ENCODE peak calls at places on chromosomes 2 and 18, in four cellular contexts. One of them, this sample, is unnamed. For H3K4me1, the result is how much of the 10 kb centered on the place peaks cover.

GRCh38 chr2:163626208-163626607 is 109.6 kb downstream of the FIGN start:
- DNase-seq in body of pancreas: no peak
- DNase-seq in CD4-positive, alpha-beta memory T cell: no peak
- DNase-seq in OCI-LY7: no peak
- DNase-seq in this sample: no peak

GRCh38 chr2:29878898-29879297 is 42.5 kb downstream of the ALK start:
- DNase-seq in body of pancreas: no peak
- DNase-seq in CD4-positive, alpha-beta memory T cell: no peak
- DNase-seq in OCI-LY7: no peak
- DNase-seq in this sample: no peak

GRCh38 chr18:31652355-31652754 is 32.0 kb downstream of the B4GALT6 start:
- DNase-seq in body of pancreas: no peak
- DNase-seq in CD4-positive, alpha-beta memory T cell: no peak
- DNase-seq in OCI-LY7: no peak
- DNase-seq in this sample: no peak

GRCh38 chr18:12868576-12868975 is 15.5 kb downstream of the PTPN2 start:
- DNase-seq in body of pancreas: no peak
- DNase-seq in CD4-positive, alpha-beta memory T cell: no peak
- DNase-seq in OCI-LY7: no peak
- DNase-seq in this sample: no peak

GRCh38 chr2:205868054-205868453 is 185.8 kb downstream of the NRP2 start:
- DNase-seq in body of pancreas: no peak
- DNase-seq in CD4-positive, alpha-beta memory T cell: no peak
- DNase-seq in OCI-LY7: no peak
- DNase-seq in this sample: no peak

GRCh38 chr18:72742002-72742401 is 125.8 kb downstream of the NETO1 start:
- DNase-seq in body of pancreas: no peak
- DNase-seq in CD4-positive, alpha-beta memory T cell: no peak
- DNase-seq in OCI-LY7: no peak
- DNase-seq in this sample: no peak

GRCh38 chr18:69659142-69659651 is 258.5 kb downstream of the DOK6 start:
- DNase-seq in body of pancreas: no peak
- DNase-seq in CD4-positive, alpha-beta memory T cell: no peak
- DNase-seq in OCI-LY7: no peak
- DNase-seq in this sample: no peak

GRCh38 chr18:13548944-13549878 is 177.1 kb downstream of the FAM210A start:
- DNase-seq in body of pancreas: no peak
- DNase-seq in CD4-positive, alpha-beta memory T cell: no peak
- DNase-seq in OCI-LY7: peak
- DNase-seq in this sample: peak

GRCh38 chr2:228545041-228545440 is 363.6 kb upstream of the SPHKAP start:
- DNase-seq in body of pancreas: no peak
- DNase-seq in CD4-positive, alpha-beta memory T cell: no peak
- DNase-seq in OCI-LY7: no peak
- DNase-seq in this sample: no peak

GRCh38 chr2:22787745-22788144 is 597.2 kb upstream of the KLHL29 start:
- DNase-seq in body of pancreas: no peak
- DNase-seq in CD4-positive, alpha-beta memory T cell: no peak
- DNase-seq in OCI-LY7: no peak
- DNase-seq in this sample: no peak

GRCh38 chr2:3465328-3465727 is 54.0 kb downstream of the ADI1 start:
- DNase-seq in body of pancreas: no peak
- DNase-seq in CD4-positive, alpha-beta memory T cell: no peak
- DNase-seq in OCI-LY7: no peak
- DNase-seq in this sample: no peak

GRCh38 chr18:73975266-73975665 is 172.4 kb downstream of the FBXO15 start:
- DNase-seq in body of pancreas: no peak
- DNase-seq in CD4-positive, alpha-beta memory T cell: no peak
- DNase-seq in OCI-LY7: no peak
- DNase-seq in this sample: no peak

GRCh38 chr2:225354281-225354774 is 45.2 kb upstream of the NYAP2 start:
- DNase-seq in body of pancreas: no peak
- DNase-seq in CD4-positive, alpha-beta memory T cell: no peak
- DNase-seq in OCI-LY7: no peak
- DNase-seq in this sample: no peak

GRCh38 chr18:79766308-79766707 is 31.4 kb upstream of the KCNG2 start:
- DNase-seq in body of pancreas: no peak
- DNase-seq in CD4-positive, alpha-beta memory T cell: no peak
- DNase-seq in OCI-LY7: no peak
- DNase-seq in this sample: no peak

GRCh38 chr2:54603357-54603756 is 120.1 kb upstream of the EML6 start:
- DNase-seq in body of pancreas: no peak
- DNase-seq in CD4-positive, alpha-beta memory T cell: no peak
- DNase-seq in OCI-LY7: no peak
- DNase-seq in this sample: no peak

GRCh38 chr2:45922577-45922988 is 271.1 kb downstream of the PRKCE start:
- DNase-seq in body of pancreas: no peak
- DNase-seq in CD4-positive, alpha-beta memory T cell: no peak
- DNase-seq in OCI-LY7: no peak
- DNase-seq in this sample: no peak

GRCh38 chr18:40529478-40529877 is 1425.6 kb upstream of the PIK3C3 start:
- DNase-seq in body of pancreas: no peak
- DNase-seq in CD4-positive, alpha-beta memory T cell: no peak
- DNase-seq in OCI-LY7: no peak
- DNase-seq in this sample: no peak

GRCh38 chr18:59881728-59882685 is 17.8 kb upstream of the PMAIP1 start:
- DNase-seq in body of pancreas: no peak
- DNase-seq in CD4-positive, alpha-beta memory T cell: no peak
- DNase-seq in OCI-LY7: no peak
- DNase-seq in this sample: peak

GRCh38 chr2:74059137-74059775 is 74.5 kb downstream of the TET3 start:
- DNase-seq in body of pancreas: no peak
- DNase-seq in CD4-positive, alpha-beta memory T cell: no peak
- DNase-seq in OCI-LY7: no peak
- DNase-seq in this sample: no peak

GRCh38 chr2:54866868-54867267 is 143.4 kb downstream of the EML6 start:
- DNase-seq in body of pancreas: no peak
- DNase-seq in CD4-positive, alpha-beta memory T cell: no peak
- DNase-seq in OCI-LY7: peak
- DNase-seq in this sample: peak

GRCh38 chr2:148990968-148991367 is 47.5 kb upstream of the LYPD6B start:
- DNase-seq in body of pancreas: no peak
- DNase-seq in CD4-positive, alpha-beta memory T cell: no peak
- DNase-seq in OCI-LY7: no peak
- DNase-seq in this sample: no peak

GRCh38 chr18:13388586-13389490 is 170.3 kb downstream of the LDLRAD4 start:
- DNase-seq in body of pancreas: no peak
- DNase-seq in CD4-positive, alpha-beta memory T cell: no peak
- DNase-seq in OCI-LY7: no peak
- DNase-seq in this sample: no peak

GRCh38 chr2:71449343-71449742 is 4.0 kb upstream of the DYSF start:
- DNase-seq in body of pancreas: no peak
- DNase-seq in CD4-positive, alpha-beta memory T cell: no peak
- DNase-seq in OCI-LY7: no peak
- DNase-seq in this sample: no peak

GRCh38 chr18:48790226-48790863 is 160.4 kb downstream of the SMAD7 start:
- DNase-seq in body of pancreas: peak
- DNase-seq in CD4-positive, alpha-beta memory T cell: no peak
- DNase-seq in OCI-LY7: no peak
- DNase-seq in this sample: no peak

GRCh38 chr18:13425357-13426095 is 207.0 kb downstream of the LDLRAD4 start:
- DNase-seq in body of pancreas: no peak
- DNase-seq in CD4-positive, alpha-beta memory T cell: no peak
- DNase-seq in OCI-LY7: no peak
- DNase-seq in this sample: no peak

GRCh38 chr2:43179947-43180346 is 46.5 kb downstream of the ZFP36L2 start:
- DNase-seq in body of pancreas: no peak
- DNase-seq in CD4-positive, alpha-beta memory T cell: no peak
- DNase-seq in OCI-LY7: no peak
- DNase-seq in this sample: no peak

GRCh38 chr18:78973357-78974083 is 6.1 kb upstream of the SALL3 start:
- DNase-seq in body of pancreas: no peak
- DNase-seq in CD4-positive, alpha-beta memory T cell: no peak
- DNase-seq in OCI-LY7: no peak
- DNase-seq in this sample: no peak

GRCh38 chr2:190649035-190649797 is at the start of gene NAB1:
- DNase-seq in body of pancreas: peak
- DNase-seq in CD4-positive, alpha-beta memory T cell: peak
- DNase-seq in OCI-LY7: peak
- DNase-seq in this sample: peak

DNA sequence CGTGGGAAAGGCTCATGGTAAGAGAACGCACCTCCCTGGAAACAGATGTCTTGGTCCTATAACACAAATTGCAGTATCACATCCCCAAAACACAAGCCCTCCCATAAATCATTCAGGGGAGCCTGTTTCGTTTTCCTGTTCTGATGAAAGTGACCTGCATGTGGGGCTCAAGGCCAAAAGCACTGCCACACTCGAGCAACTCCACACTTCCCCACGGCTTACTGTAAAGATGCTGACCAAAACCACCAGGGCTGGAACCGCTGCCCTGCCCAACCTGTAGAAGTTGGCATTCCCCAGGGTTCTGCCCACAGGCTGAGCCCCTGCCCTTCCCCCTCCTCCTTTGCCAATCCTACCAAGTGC is 139.7 kb downstream of the BCL11A start:
- DNase-seq in body of pancreas: no peak
- DNase-seq in CD4-positive, alpha-beta memory T cell: no peak
- DNase-seq in OCI-LY7: peak
- DNase-seq in this sample: peak
- H3K4me1 ChIP-seq in body of pancreas: under half
- H3K4me1 ChIP-seq in CD4-positive, alpha-beta memory T cell: under half
- H3K4me1 ChIP-seq in OCI-LY7: under half
- H3K4me1 ChIP-seq in this sample: under half

GRCh38 chr2:217834744-217835513 is 167.9 kb downstream of the TNS1 start:
- DNase-seq in body of pancreas: no peak
- DNase-seq in CD4-positive, alpha-beta memory T cell: no peak
- DNase-seq in OCI-LY7: no peak
- DNase-seq in this sample: no peak
- H3K27ac ChIP-seq in body of pancreas: no peak
- H3K27ac ChIP-seq in CD4-positive, alpha-beta memory T cell: no peak
- H3K27ac ChIP-seq in OCI-LY7: no peak
- H3K27ac ChIP-seq in this sample: no peak

GRCh38 chr2:120819720-120820210 is 84.1 kb downstream of the GLI2 start:
- DNase-seq in body of pancreas: no peak
- DNase-seq in CD4-positive, alpha-beta memory T cell: no peak
- DNase-seq in OCI-LY7: no peak
- DNase-seq in this sample: no peak

GRCh38 chr2:120818441-120818920 is 82.8 kb downstream of the GLI2 start:
- DNase-seq in body of pancreas: peak
- DNase-seq in CD4-positive, alpha-beta memory T cell: no peak
- DNase-seq in OCI-LY7: no peak
- DNase-seq in this sample: no peak

GRCh38 chr2:120821446-120822160 is 85.9 kb downstream of the GLI2 start:
- DNase-seq in body of pancreas: no peak
- DNase-seq in CD4-positive, alpha-beta memory T cell: no peak
- DNase-seq in OCI-LY7: no peak
- DNase-seq in this sample: no peak

GRCh38 chr2:120820885-120821279 is 85.2 kb downstream of the GLI2 start:
- DNase-seq in body of pancreas: no peak
- DNase-seq in CD4-positive, alpha-beta memory T cell: no peak
- DNase-seq in OCI-LY7: no peak
- DNase-seq in this sample: no peak

DNA sequence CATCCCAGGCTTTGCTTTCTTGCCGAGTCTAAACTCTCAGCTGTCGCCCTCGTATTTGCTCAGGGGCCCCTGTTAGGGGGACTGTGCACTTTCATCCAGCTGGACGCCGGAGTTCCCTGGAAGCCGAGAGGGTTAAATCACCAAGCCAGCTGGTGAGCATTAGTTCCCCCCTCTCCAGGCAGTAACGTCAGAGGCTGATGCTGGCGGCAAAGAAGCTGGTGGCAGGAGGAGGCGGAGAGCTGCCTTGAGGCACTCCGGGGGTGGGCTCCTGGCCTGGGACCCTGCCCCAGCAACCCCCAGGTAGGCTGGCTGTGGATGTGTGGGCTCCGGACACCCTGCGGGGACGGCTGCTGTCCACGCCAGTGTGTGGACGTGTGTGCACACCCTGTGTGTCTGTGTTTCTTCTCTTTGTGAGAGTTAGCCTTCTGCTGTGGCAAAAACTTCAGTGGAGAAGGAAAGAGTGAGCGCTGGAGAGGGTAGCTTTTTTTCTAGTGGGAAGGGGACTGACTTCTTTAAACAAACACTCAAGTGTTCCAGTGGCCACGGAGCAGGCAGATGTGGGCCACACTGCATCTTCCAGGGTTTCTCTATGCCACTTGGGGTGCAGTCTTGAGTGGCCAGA is 84.7 kb downstream of the GLI2 start:
- DNase-seq in body of pancreas: no peak
- DNase-seq in CD4-positive, alpha-beta memory T cell: no peak
- DNase-seq in OCI-LY7: no peak
- DNase-seq in this sample: no peak
- H3K4me3 ChIP-seq in body of pancreas: no peak
- H3K4me3 ChIP-seq in CD4-positive, alpha-beta memory T cell: no peak
- H3K4me3 ChIP-seq in OCI-LY7: no peak
- H3K4me3 ChIP-seq in this sample: no peak

GRCh38 chr2:16649353-16650286 is 16.0 kb downstream of the CYRIA start:
- DNase-seq in body of pancreas: no peak
- DNase-seq in CD4-positive, alpha-beta memory T cell: no peak
- DNase-seq in OCI-LY7: no peak
- DNase-seq in this sample: no peak
- H3K4me1 ChIP-seq in body of pancreas: under half
- H3K4me1 ChIP-seq in CD4-positive, alpha-beta memory T cell: under half
- H3K4me1 ChIP-seq in OCI-LY7: half or more
- H3K4me1 ChIP-seq in this sample: under half

This sample was measured in Karpas-422.